ENCODE peak calls at places on chromosome 20, in seven cellular contexts. Z, T, P, X, O, F and V are unnamed samples.

GRCh38 chr20:48384147-48384818 is 443.5 kb downstream of the PREX1 start:
- DNase-seq in Z (peak; percentile 24), T (no peak), P (peak; percentile 92), X (no peak), O (peak; percentile 54), F (peak; percentile 77), V (no peak)

GRCh38 chr20:3808141-3808479 is 12.0 kb downstream of the CDC25B start:
- DNase-seq in Z (peak; percentile 80), T (peak; percentile 61), P (no peak), X (no peak), O (no peak), F (no peak), V (peak; percentile 93)

GRCh38 chr20:23659989-23660837 is 22.5 kb upstream of the CST3 start:
- DNase-seq in Z (no peak), T (peak; percentile 73), P (no peak), X (no peak), O (peak; percentile 45), F (no peak), V (no peak)

GRCh38 chr20:1112908-1113307 is 5.5 kb upstream of the PSMF1 start:
- DNase-seq in Z (no peak), T (no peak), P (no peak), X (no peak), O (no peak), F (no peak), V (no peak)

GRCh38 chr20:48933017-48933766 is 11.7 kb downstream of the ARFGEF2 start:
- DNase-seq in Z (no peak), T (no peak), P (no peak), X (no peak), O (no peak), F (no peak), V (no peak)

GRCh38 chr20:24986436-24987015 is 6.0 kb downstream of the APMAP start:
- DNase-seq in Z (no peak), T (no peak), P (no peak), X (no peak), O (no peak), F (no peak), V (no peak)

GRCh38 chr20:40286991-40287531 is 402.0 kb downstream of the MAFB start:
- DNase-seq in Z (no peak), T (no peak), P (no peak), X (no peak), O (no peak), F (peak; percentile 80), V (no peak)

GRCh38 chr20:10619427-10619826 is 54.4 kb downstream of the JAG1 start:
- DNase-seq in Z (peak; percentile 46), T (no peak), P (no peak), X (no peak), O (no peak), F (no peak), V (peak; percentile 47)

GRCh38 chr20:57080796-57081195 is 185.6 kb downstream of the BMP7 start:
- DNase-seq in Z (no peak), T (no peak), P (no peak), X (no peak), O (no peak), F (no peak), V (no peak)

GRCh38 chr20:10949930-10950783 is 276.4 kb upstream of the JAG1 start:
- DNase-seq in Z (no peak), T (peak; percentile 89), P (no peak), X (no peak), O (no peak), F (no peak), V (no peak)

GRCh38 chr20:33076662-33077398 is 2.6 kb upstream of the BPIFB4 start:
- DNase-seq in Z (peak; percentile 35), T (peak; percentile 28), P (no peak), X (no peak), O (no peak), F (no peak), V (no peak)

GRCh38 chr20:56627122-56628014 is 1.7 kb upstream of the TFAP2C start:
- DNase-seq in Z (no peak), T (no peak), P (peak; percentile 65), X (no peak), O (no peak), F (peak; percentile 26), V (no peak)

GRCh38 chr20:64129146-64129782 is 21.9 kb upstream of the NPBWR2 start:
- DNase-seq in Z (no peak), T (no peak), P (peak; percentile 19), X (no peak), O (no peak), F (no peak), V (no peak)

GRCh38 chr20:13661070-13661687 is 22.4 kb upstream of the TASP1 start:
- DNase-seq in Z (no peak), T (no peak), P (no peak), X (no peak), O (no peak), F (no peak), V (no peak)

GRCh38 chr20:61815176-61815575 is 250.5 kb downstream of the TAF4 start:
- DNase-seq in Z (no peak), T (no peak), P (no peak), X (no peak), O (no peak), F (no peak), V (no peak)
- TF ChIP-seq SIN3A in Z (no peak), T (no peak), P (no peak), X (no peak), O (no peak), F (no peak), V (no peak)

DNA sequence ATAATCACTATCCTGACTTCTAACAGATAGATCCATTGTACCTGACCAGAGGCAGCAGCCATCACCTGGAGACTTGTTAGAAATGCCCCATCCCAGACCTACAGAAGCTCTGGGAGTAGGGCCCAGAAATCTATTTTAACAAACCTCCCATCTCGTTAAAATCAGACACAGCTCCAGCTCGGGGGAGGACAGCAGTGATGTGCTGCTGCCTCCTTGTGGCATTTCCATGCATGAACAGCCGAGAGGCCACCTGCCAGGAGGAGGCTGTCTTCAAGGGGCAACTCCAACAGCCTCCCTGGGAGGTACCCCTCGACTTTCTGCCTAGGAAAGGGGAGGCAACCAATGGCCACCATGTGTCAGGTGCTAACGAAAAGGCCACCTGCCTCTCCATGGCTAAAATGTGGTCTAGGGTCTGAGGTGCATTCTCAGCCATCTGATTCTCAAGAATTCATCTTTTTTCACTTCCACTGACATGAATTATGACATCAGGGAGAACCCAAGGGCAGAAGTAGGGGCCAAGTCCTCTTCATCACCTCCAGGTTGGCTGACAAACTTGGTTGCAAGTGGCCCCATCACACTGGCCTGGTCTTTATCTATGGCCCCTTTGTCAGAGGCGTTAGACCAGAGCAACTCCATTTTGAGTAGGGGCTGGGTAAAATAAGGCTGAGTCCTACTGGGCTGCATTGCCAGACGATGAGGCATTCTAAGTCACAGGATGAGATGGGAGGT is 12.2 kb upstream of the KCNK15 start:
- DNase-seq in Z (peak; percentile 51), T (peak; percentile 67), P (peak; percentile 86), X (no peak), O (peak; percentile 70), F (peak; percentile 71), V (peak; percentile 83)
- TF ChIP-seq POLR2AphosphoS5 in Z (no peak), T (no peak), P (no peak), X (no peak), O (no peak), F (no peak), V (no peak)

DNA sequence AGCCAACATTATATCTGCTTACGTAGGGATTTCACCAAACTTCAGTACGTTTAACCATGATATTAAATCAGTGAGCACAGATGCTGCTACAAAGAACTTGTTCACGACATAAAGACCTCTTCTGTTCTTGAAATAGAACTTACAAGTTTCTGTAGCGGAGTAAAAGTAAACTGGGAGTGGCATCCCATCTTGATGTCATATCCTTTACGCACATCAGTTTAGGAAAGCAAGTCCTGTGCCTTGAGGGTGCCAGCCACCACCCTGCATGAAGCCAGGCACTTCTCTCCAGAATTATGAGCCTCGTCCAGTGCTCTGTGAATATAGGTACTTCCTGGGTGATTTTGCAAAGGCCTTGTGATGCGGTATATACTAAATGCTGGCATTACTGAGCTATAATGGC is 122.6 kb downstream of the BTBD3 start:
- DNase-seq in Z (no peak), T (no peak), P (no peak), X (no peak), O (no peak), F (no peak), V (no peak)
- TF ChIP-seq SIN3A in Z (no peak), T (no peak), P (no peak), X (no peak), O (no peak), F (no peak), V (no peak)

GRCh38 chr20:45944965-45945677 is 10.6 kb downstream of the PCIF1 start:
- DNase-seq in Z (no peak), T (no peak), P (no peak), X (no peak), O (no peak), F (no peak), V (no peak)

GRCh38 chr20:45947110-45947866 is 12.8 kb downstream of the PCIF1 start:
- DNase-seq in Z (no peak), T (no peak), P (no peak), X (no peak), O (no peak), F (no peak), V (no peak)

GRCh38 chr20:45946149-45946970 is 11.9 kb downstream of the PCIF1 start:
- DNase-seq in Z (no peak), T (peak; percentile 97), P (no peak), X (no peak), O (peak; percentile 48), F (no peak), V (no peak)

GRCh38 chr20:45944151-45944964 is 9.9 kb downstream of the PCIF1 start:
- DNase-seq in Z (no peak), T (no peak), P (no peak), X (no peak), O (peak; percentile 73), F (no peak), V (no peak)

DNA sequence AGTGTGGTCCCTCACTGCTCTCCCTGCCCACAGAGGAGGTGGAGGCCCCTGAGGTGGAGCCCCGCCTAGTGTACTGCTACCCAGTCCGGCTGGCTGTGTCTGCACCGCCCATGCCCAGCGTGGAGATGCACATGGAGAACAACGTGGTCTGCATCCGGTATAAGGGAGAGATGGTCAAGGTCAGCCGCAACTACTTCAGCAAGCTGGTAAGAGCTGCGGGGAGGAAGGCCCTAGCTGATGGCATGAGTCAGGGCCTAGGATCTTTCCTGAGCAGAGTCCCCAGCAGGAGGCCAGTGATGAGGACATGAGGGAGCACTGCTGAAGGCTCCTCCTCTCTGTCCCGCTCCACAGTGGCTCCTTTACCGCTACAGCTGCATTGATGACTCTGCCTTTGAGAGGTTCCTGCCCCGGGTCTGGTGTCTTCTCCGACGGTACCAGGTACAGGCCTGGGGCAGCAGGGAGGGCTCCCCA is 11.2 kb downstream of the PCIF1 start:
- DNase-seq in Z (no peak), T (no peak), P (no peak), X (no peak), O (no peak), F (no peak), V (no peak)
- TF ChIP-seq POLR2AphosphoS5 in Z (no peak), T (peak; percentile 7), P (no peak), X (no peak), O (no peak), F (no peak), V (no peak)